ENCODE peak calls at places on chromosomes 12 and 14, in seven cellular contexts. T, P, Z, E, C, R and X are unnamed samples.

GRCh38 chr12:82651489-82651888 is 35.2 kb upstream of the TMTC2 start:
- DNase-seq in E (no peak), T (no peak), R (no peak), P (no peak), Z (peak), C (no peak), X (no peak)

GRCh38 chr12:98591209-98591608 is 2.3 kb upstream of the SLC25A3 start:
- DNase-seq in P (no peak), R (no peak), E (no peak), Z (no peak), C (no peak), T (no peak), X (no peak)

GRCh38 chr12:58176296-58176869 is 235.0 kb downstream of the ATP23 start:
- DNase-seq in C (peak), Z (peak), R (peak), E (peak), P (no peak), T (peak), X (peak)

GRCh38 chr12:2160043-2160442 is 107.3 kb downstream of the CACNA1C start:
- DNase-seq in P (no peak), Z (no peak), C (no peak), R (no peak), T (no peak), E (no peak), X (no peak)

GRCh38 chr12:62256408-62257079 is 3.7 kb upstream of the USP15 start:
- DNase-seq in T (no peak), Z (no peak), E (no peak), P (peak), R (no peak), C (no peak), X (no peak)

GRCh38 chr14:95185452-95186392 is 28.4 kb upstream of the DICER1 start:
- DNase-seq in T (peak), R (peak), Z (no peak), E (no peak), C (peak), P (no peak), X (peak)

GRCh38 chr12:793037-793436 is 40.7 kb downstream of the WNK1 start:
- DNase-seq in P (no peak), Z (no peak), R (no peak), C (no peak), T (no peak), E (no peak), X (no peak)

GRCh38 chr14:66109426-66109825 is 376.7 kb upstream of the CCDC196 start:
- DNase-seq in P (no peak), E (no peak), C (no peak), R (no peak), Z (no peak), T (no peak), X (no peak)